ENCODE peak calls at places on chromosomes 12 and 14, in six cellular contexts. F, Q, Y, I, K and G are unnamed samples.

GRCh38 chr12:112539221-112539620 is 120.5 kb downstream of the PTPN11 start:
- DNase-seq in F (no peak), Q (no peak), Y (no peak), I (no peak), K (no peak), G (no peak)

GRCh38 chr14:32345311-32345771 is 16.2 kb downstream of the AKAP6 start:
- DNase-seq in F (peak; percentile 21), Q (peak; percentile 39), Y (no peak), I (no peak), K (no peak), G (no peak)

GRCh38 chr14:92409069-92409468 is 86.1 kb downstream of the SLC24A4 start:
- DNase-seq in F (peak; percentile 17), Q (no peak), Y (no peak), I (no peak), K (no peak), G (no peak)

GRCh38 chr12:124411953-124412645 is 117.2 kb downstream of the RFLNA start:
- DNase-seq in F (no peak), Q (no peak), Y (no peak), I (no peak), K (no peak), G (no peak)

GRCh38 chr14:99286761-99287160 is 14.8 kb upstream of the BCL11B start:
- DNase-seq in F (no peak), Q (no peak), Y (peak; percentile 23), I (no peak), K (no peak), G (no peak)

GRCh38 chr12:48165089-48166031 is 8.0 kb upstream of the ASB8 start:
- DNase-seq in F (no peak), Q (peak; percentile 81), Y (peak; percentile 45), I (no peak), K (no peak), G (peak; percentile 78)

GRCh38 chr12:49580572-49581535 is 12.9 kb upstream of the MCRS1 start:
- DNase-seq in F (peak; percentile 76), Q (peak; percentile 92), Y (no peak), I (no peak), K (peak; percentile 96), G (peak; percentile 99)

GRCh38 chr12:113413488-113413939 is 8.7 kb upstream of the SDSL start:
- DNase-seq in F (peak; percentile 15), Q (no peak), Y (no peak), I (no peak), K (no peak), G (peak; percentile 76)

GRCh38 chr14:32913725-32914124 is 25.0 kb upstream of the NPAS3 start:
- DNase-seq in F (no peak), Q (peak; percentile 19), Y (no peak), I (no peak), K (no peak), G (no peak)

GRCh38 chr14:50082308-50082742 is 34.0 kb downstream of the VCPKMT start:
- DNase-seq in F (no peak), Q (no peak), Y (no peak), I (no peak), K (no peak), G (no peak)

GRCh38 chr14:51621654-51622053 is 30.1 kb upstream of the FRMD6 start:
- DNase-seq in F (peak; percentile 14), Q (no peak), Y (no peak), I (no peak), K (no peak), G (no peak)

GRCh38 chr12:59834659-59835474 is 239.0 kb downstream of the SLC16A7 start:
- DNase-seq in F (no peak), Q (peak; percentile 67), Y (no peak), I (no peak), K (no peak), G (no peak)

GRCh38 chr12:13666806-13667205 is 314.6 kb downstream of the GRIN2B start:
- DNase-seq in F (no peak), Q (no peak), Y (no peak), I (no peak), K (no peak), G (no peak)

GRCh38 chr14:76812422-76813383 is at the start of gene ANGEL1:
- DNase-seq in F (peak; percentile 97), Q (peak; percentile 97), Y (peak; percentile 79), I (peak; percentile 93), K (peak; percentile 97), G (peak; percentile 98)

GRCh38 chr12:42750356-42750755 is 160.8 kb upstream of the PRICKLE1 start:
- DNase-seq in F (no peak), Q (no peak), Y (no peak), I (no peak), K (no peak), G (no peak)

GRCh38 chr12:108616941-108617858 is 16.5 kb downstream of the SELPLG start:
- DNase-seq in F (peak; percentile 33), Q (no peak), Y (peak; percentile 93), I (no peak), K (no peak), G (no peak)

GRCh38 chr14:68695326-68695768 is 97.5 kb downstream of the ZFP36L1 start:
- DNase-seq in F (no peak), Q (peak; percentile 93), Y (peak; percentile 80), I (peak; percentile 98), K (no peak), G (no peak)

GRCh38 chr14:104422301-104423223 is 157.0 kb upstream of the C14orf180 start:
- DNase-seq in F (no peak), Q (no peak), Y (no peak), I (no peak), K (no peak), G (no peak)

GRCh38 chr12:99259040-99259934 is 388.3 kb upstream of the GARIN6 start:
- DNase-seq in F (no peak), Q (peak; percentile 27), Y (no peak), I (no peak), K (no peak), G (peak; percentile 66)

GRCh38 chr14:104240426-104241157 is 102.2 kb downstream of the KIF26A start:
- DNase-seq in F (peak; percentile 58), Q (no peak), Y (no peak), I (peak; percentile 41), K (peak; percentile 32), G (peak; percentile 44)

GRCh38 chr14:22433059-22433458 is 156.0 kb downstream of the DAD1 start:
- DNase-seq in F (no peak), Q (no peak), Y (no peak), I (no peak), K (no peak), G (peak; percentile 10)

GRCh38 chr12:69304284-69304683 is 43.9 kb upstream of the LYZ start:
- DNase-seq in F (no peak), Q (no peak), Y (no peak), I (no peak), K (no peak), G (no peak)

GRCh38 chr12:48980953-48981756 is 3.0 kb downstream of the WNT1 start:
- DNase-seq in F (no peak), Q (peak; percentile 47), Y (no peak), I (peak; percentile 63), K (no peak), G (peak; percentile 91)

DNA sequence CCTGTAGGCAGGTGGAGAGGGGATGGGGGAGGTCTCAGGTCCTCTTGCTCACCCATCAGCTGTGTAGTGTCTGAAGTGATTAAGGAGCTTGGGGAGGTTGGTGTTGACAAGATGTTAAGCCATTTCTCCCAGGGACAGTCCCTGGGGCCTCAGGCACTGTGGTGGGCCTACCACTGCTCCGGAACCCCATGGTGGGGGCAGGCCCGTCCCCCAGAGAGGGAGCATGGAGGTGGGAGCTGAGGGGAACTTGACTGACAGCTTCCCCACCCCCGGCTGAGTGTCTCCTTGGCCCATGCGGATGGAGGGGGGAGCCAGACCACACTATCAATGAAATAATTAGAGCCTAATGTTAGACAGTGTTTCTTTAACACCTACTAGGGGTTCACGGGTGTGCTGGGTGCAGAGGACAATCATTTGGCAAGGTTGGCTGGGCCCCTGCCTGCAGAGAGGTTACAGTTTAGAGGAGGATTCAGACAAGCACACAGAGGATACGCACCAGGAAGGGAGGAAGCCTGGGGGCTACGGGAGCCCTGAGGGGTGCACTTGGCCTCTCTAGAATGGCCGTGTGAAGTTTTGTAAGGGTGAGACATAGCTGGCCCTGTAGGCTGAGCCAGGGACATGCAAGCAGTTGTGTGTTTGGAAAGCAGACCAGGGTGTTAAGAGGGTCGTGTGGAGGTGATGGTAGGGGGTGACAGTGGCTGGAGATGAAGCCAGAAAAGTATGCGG is 19.3 kb upstream of the KRT80 start:
- DNase-seq in F (no peak), Q (no peak), Y (no peak), I (peak; percentile 34), K (no peak), G (no peak)
- H3K4me1 ChIP-seq in F (no peaks in the 10 kb centered on the region), Q (peaks cover 20% of the 10 kb centered on the region), Y (no peaks in the 10 kb centered on the region), I (peaks cover 59% of the 10 kb centered on the region), K (no peaks in the 10 kb centered on the region), G (no peaks in the 10 kb centered on the region)

GRCh38 chr12:120261951-120262851 is 3.3 kb downstream of the PXN start:
- DNase-seq in F (peak; percentile 46), Q (no peak), Y (no peak), I (peak; percentile 95), K (no peak), G (peak; percentile 43)
- H3K4me1 ChIP-seq in F (peaks cover 53% of the 10 kb centered on the region), Q (peaks cover 65% of the 10 kb centered on the region), Y (peaks cover 3% of the 10 kb centered on the region), I (peaks cover 59% of the 10 kb centered on the region), K (peaks cover 14% of the 10 kb centered on the region), G (peaks cover 21% of the 10 kb centered on the region)

GRCh38 chr12:57476993-57477709 is 2.5 kb downstream of the ARHGAP9 start:
- DNase-seq in F (no peak), Q (no peak), Y (no peak), I (no peak), K (no peak), G (no peak)

GRCh38 chr12:57477710-57478681 is 1.7 kb downstream of the ARHGAP9 start:
- DNase-seq in F (no peak), Q (no peak), Y (peak; percentile 41), I (no peak), K (no peak), G (peak; percentile 75)

GRCh38 chr12:57479043-57479375 is 657 bp downstream of the ARHGAP9 start:
- DNase-seq in F (no peak), Q (no peak), Y (no peak), I (no peak), K (no peak), G (no peak)

GRCh38 chr12:57481671-57482070 is 2.0 kb upstream of the ARHGAP9 start:
- DNase-seq in F (no peak), Q (no peak), Y (no peak), I (no peak), K (no peak), G (no peak)

DNA sequence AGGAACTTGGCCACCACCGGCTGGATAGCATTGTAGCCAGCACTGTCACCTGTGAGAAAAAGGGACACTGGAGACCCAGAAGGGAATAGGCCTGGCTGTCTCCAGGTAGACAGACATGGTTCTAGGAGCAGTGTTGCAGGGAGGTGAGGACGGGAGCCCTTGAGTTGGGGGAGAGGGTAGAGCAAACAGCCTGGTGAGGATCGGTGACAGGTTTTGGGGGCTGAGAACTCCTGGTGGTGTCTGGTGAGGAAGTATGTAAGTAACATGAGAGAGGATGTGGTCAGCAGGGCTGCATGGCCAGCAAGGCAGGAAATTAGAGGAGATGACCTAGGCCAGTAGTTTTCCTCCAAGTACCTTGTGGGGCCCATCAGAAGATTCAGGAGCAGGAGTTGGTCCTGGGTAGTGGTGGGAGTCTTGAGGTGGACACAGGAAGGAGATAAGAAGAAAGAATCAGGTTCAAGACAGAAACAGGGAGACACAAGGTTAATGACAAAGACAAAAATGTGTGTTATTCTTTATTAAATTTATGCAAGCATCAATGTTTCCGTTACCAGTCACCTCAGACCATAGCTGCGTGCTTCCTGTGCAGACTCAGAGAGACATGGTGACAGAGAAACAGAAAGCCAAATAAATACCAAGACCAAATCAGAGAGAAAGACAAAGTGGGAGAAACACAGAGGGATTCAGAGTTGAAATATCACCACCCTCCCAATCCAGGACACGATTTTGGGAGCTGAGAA is at the start of gene ARHGAP9:
- DNase-seq in F (no peak), Q (no peak), Y (peak; percentile 51), I (no peak), K (no peak), G (no peak)
- H3K4me1 ChIP-seq in F (peaks cover 15% of the 10 kb centered on the region), Q (peaks cover 10% of the 10 kb centered on the region), Y (peaks cover 34% of the 10 kb centered on the region), I (no peaks in the 10 kb centered on the region), K (peaks cover 3% of the 10 kb centered on the region), G (no peaks in the 10 kb centered on the region)

GRCh38 chr12:62925680-62926079 is 9.3 kb downstream of the PPM1H start:
- DNase-seq in F (no peak), Q (no peak), Y (no peak), I (no peak), K (no peak), G (no peak)
- H3K4me1 ChIP-seq in F (no peaks in the 10 kb centered on the region), Q (no peaks in the 10 kb centered on the region), Y (no peaks in the 10 kb centered on the region), I (no peaks in the 10 kb centered on the region), K (peaks cover 11% of the 10 kb centered on the region), G (peaks cover 8% of the 10 kb centered on the region)